ENCODE peak calls at places on chromosomes 11 and 22, in six cellular contexts. J is heart left ventricle, G is tibial nerve, O is heart right ventricle, U is tibial artery, B is HepG2. K is an unnamed sample. For H3K9me3, the result is how much of the 10 kb centered on the place peaks cover.

GRCh38 chr22:23268877-23269276 is 88.6 kb downstream of the BCR start:
- DNase-seq in J (no peak), G (no peak), O (no peak), U (no peak), B (no peak), K (no peak)

GRCh38 chr11:15222777-15223176 is 108.1 kb downstream of the INSC start:
- DNase-seq in J (no peak), G (no peak), O (no peak), U (no peak), B (no peak), K (no peak)

GRCh38 chr22:17770180-17771077 is 3.8 kb downstream of the BID start:
- DNase-seq in J (no peak), G (no peak), O (no peak), U (no peak), B (no peak), K (no peak)

GRCh38 chr22:44214764-44215163 is 34.0 kb downstream of the PARVG start:
- DNase-seq in J (no peak), G (no peak), O (no peak), U (no peak), B (no peak), K (no peak)

GRCh38 chr11:67119577-67120391 is 721 bp downstream of the KDM2A start:
- DNase-seq in J (peak), G (peak), O (peak), U (peak), B (no peak), K (no peak)

GRCh38 chr11:2202071-2202899 is 30.7 kb upstream of the TH start:
- DNase-seq in J (no peak), G (no peak), O (no peak), U (no peak), B (no peak), K (no peak)

GRCh38 chr11:95585071-95585751 is 204.4 kb downstream of the FAM76B start:
- DNase-seq in J (no peak), G (no peak), O (no peak), U (no peak), B (no peak), K (no peak)

GRCh38 chr11:88474655-88475054 is 137.1 kb upstream of the CTSC start:
- DNase-seq in J (no peak), G (no peak), O (no peak), U (no peak), B (no peak), K (no peak)

GRCh38 chr22:26318975-26319374 is 110.1 kb upstream of the ASPHD2 start:
- DNase-seq in J (no peak), G (no peak), O (no peak), U (no peak), B (peak), K (no peak)

GRCh38 chr11:114057147-114057546 is 2.4 kb upstream of the ZBTB16 start:
- DNase-seq in J (peak), G (no peak), O (peak), U (no peak), B (no peak), K (no peak)

GRCh38 chr22:38315801-38316339 is 1.4 kb downstream of the CSNK1E start:
- DNase-seq in J (no peak), G (no peak), O (no peak), U (no peak), B (no peak), K (no peak)

GRCh38 chr11:10540546-10540914 is 457 bp downstream of the RNF141 start:
- DNase-seq in J (peak), G (peak), O (no peak), U (no peak), B (peak), K (peak)

GRCh38 chr11:11978098-11978637 is 30.3 kb downstream of the DKK3 start:
- DNase-seq in J (peak), G (no peak), O (no peak), U (no peak), B (no peak), K (no peak)
- H3K27ac ChIP-seq in J (peak), G (peak), O (peak), U (peak), B (no peak), K (no peak)

GRCh38 chr11:118153976-118154375 is 1.4 kb upstream of the SCN4B start:
- DNase-seq in J (no peak), G (no peak), O (no peak), U (no peak), B (no peak), K (no peak)

GRCh38 chr11:118157186-118157895 is 4.7 kb upstream of the SCN4B start:
- DNase-seq in J (no peak), G (no peak), O (no peak), U (no peak), B (no peak), K (no peak)

GRCh38 chr11:118155781-118156530 is 3.3 kb upstream of the SCN4B start:
- DNase-seq in J (no peak), G (no peak), O (no peak), U (no peak), B (no peak), K (no peak)

GRCh38 chr11:118153516-118153915 is 893 bp upstream of the SCN4B start:
- DNase-seq in J (no peak), G (no peak), O (no peak), U (no peak), B (no peak), K (no peak)

GRCh38 chr11:118156531-118157185 is 4.0 kb upstream of the SCN4B start:
- DNase-seq in J (no peak), G (no peak), O (no peak), U (no peak), B (no peak), K (peak)
- TF ChIP-seq CTCF in J (no peak), G (no peak), O (no peak), U (no peak), B (no peak), K (no peak)

GRCh38 chr22:49564666-49565515 is 262.8 kb downstream of the BRD1 start:
- DNase-seq in J (no peak), G (no peak), O (no peak), U (peak), B (no peak), K (no peak)
- H3K9me3 ChIP-seq in J (under half), G (under half), O (under half), U (under half), B (under half), K (under half)

GRCh38 chr11:18106688-18107087 is 806 bp upstream of the SAAL1 start:
- DNase-seq in J (no peak), G (no peak), O (no peak), U (no peak), B (no peak), K (no peak)

GRCh38 chr11:18100926-18101656 is 4.8 kb downstream of the SAAL1 start:
- DNase-seq in J (no peak), G (no peak), O (no peak), U (no peak), B (no peak), K (no peak)

GRCh38 chr11:18105802-18106574 is at the start of gene SAAL1:
- DNase-seq in J (peak), G (peak), O (peak), U (peak), B (peak), K (peak)

GRCh38 chr11:18108254-18108653 is 2.4 kb upstream of the SAAL1 start:
- DNase-seq in J (no peak), G (no peak), O (no peak), U (no peak), B (no peak), K (no peak)

DNA sequence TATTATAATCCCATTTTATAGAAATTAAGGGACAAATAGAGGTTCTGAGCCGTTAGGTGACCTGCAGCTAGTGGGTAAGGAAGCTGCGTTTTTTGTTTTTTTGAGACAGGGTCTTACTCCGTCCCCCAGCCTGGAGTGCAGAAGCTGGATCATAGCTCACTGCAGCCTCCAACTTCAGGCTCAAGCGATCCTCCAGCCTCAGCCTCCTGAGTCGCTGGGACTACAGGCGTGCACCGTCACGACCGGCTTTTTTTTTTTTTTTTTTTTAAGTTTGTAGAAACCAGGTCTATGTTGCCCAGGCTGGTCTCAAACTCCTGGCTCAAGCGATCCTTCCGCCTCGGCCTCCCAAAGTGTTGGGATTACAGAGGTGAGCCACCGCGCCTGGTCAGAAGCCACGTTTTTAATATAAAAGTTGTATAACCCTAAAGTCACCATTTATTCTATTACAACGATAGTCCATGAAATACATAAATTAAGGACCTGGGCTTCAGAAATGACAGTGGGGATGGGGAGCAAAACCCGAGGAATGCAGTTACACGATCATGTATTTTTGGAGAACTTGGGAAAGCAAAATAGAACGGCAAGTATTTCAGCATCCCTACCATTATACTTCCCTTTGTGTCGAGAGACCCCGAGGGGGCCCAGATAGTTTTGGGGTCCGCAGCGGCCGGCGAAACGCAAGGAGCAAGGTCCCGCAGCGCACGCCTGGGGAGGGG is 638 bp downstream of the SAAL1 start:
- DNase-seq in J (no peak), G (no peak), O (no peak), U (no peak), B (no peak), K (no peak)
- H3K27ac ChIP-seq in J (peak), G (peak), O (peak), U (peak), B (peak), K (peak)

GRCh38 chr22:34639911-34640310 is 426.0 kb upstream of the ISX start:
- DNase-seq in J (no peak), G (no peak), O (no peak), U (no peak), B (no peak), K (no peak)

DNA sequence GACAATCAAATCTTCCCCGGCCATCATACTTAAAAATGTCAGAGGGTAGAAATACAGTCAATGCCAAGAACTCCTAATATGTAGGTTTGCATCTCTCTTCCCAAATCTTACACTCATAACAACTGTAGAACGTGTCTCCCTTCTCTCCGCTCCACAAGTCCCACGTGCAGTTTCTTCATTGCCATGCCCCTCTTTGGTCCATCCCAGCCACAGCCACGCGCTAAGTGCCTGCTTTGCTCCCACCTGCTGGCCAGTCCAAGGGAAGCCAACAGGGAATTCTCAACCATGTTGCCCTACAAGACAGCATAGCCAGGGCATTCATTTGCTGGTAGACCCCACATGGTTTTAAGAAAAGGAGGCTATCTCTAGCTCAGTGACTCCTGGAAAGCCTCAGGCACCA is 420.6 kb upstream of the ISX start:
- DNase-seq in J (no peak), G (no peak), O (no peak), U (no peak), B (peak), K (peak)
- TF ChIP-seq CTCF in J (no peak), G (no peak), O (no peak), U (no peak), B (peak), K (peak)

GRCh38 chr11:117823941-117824420 is 563 bp downstream of the FXYD2 start:
- DNase-seq in J (peak), G (peak), O (peak), U (peak), B (no peak), K (peak)
- H3K9me3 ChIP-seq in J (under half), G (under half), O (under half), U (under half), B (under half), K (under half)

GRCh38 chr11:124732230-124732629 is 7.5 kb upstream of the NRGN start:
- DNase-seq in J (peak), G (peak), O (no peak), U (no peak), B (no peak), K (no peak)
- H3K27ac ChIP-seq in J (no peak), G (no peak), O (no peak), U (no peak), B (no peak), K (no peak)

K was measured in WERI-Rb-1.